ENCODE peak calls at places on chromosomes 6 and 20, in five cellular contexts. G, M, H, R and V are unnamed samples.
A peak's percentile ranks its signal among the peaks of the same experiment; 100 is the strongest.

GRCh38 chr6:170269151-170269872 is 21.6 kb downstream of the DLL1 start:
- DNase-seq in G (no peak), R (no peak), H (no peak), M (no peak), V (no peak)

GRCh38 chr6:132188865-132189264 is 212.4 kb downstream of the MOXD1 start:
- DNase-seq in H (no peak), M (no peak), R (no peak), G (peak; percentile 82), V (no peak)

GRCh38 chr6:35690484-35690883 is 1.8 kb upstream of the FKBP5 start:
- DNase-seq in M (no peak), R (no peak), G (no peak), H (no peak), V (no peak)

GRCh38 chr20:3407426-3408250 is at the start of gene DNAAF9:
- DNase-seq in G (peak; percentile 84), M (peak; percentile 63), H (peak; percentile 67), R (peak; percentile 37), V (peak; percentile 67)

GRCh38 chr6:139126255-139126654 is 8.6 kb upstream of the HECA start:
- DNase-seq in R (peak; percentile 77), M (no peak), H (no peak), G (peak; percentile 87), V (no peak)

GRCh38 chr6:87281426-87281825 is 41.0 kb upstream of the SMIM8 start:
- DNase-seq in H (no peak), G (peak; percentile 8), R (no peak), M (no peak), V (no peak)

GRCh38 chr6:18536693-18537092 is 149.5 kb downstream of the RNF144B start:
- DNase-seq in M (no peak), H (no peak), R (no peak), G (no peak), V (no peak)

GRCh38 chr20:38497246-38497645 is 24.6 kb downstream of the RALGAPB start:
- DNase-seq in M (no peak), H (no peak), G (no peak), R (no peak), V (no peak)

GRCh38 chr20:37986873-37987601 is 46.2 kb downstream of the TTI1 start:
- DNase-seq in R (no peak), G (no peak), M (no peak), H (no peak), V (peak; percentile 37)

GRCh38 chr6:19662911-19663310 is 174.3 kb upstream of the ID4 start:
- DNase-seq in H (no peak), R (no peak), M (no peak), G (no peak), V (no peak)

GRCh38 chr6:105810105-105810921 is 275.8 kb upstream of the PRDM1 start:
- DNase-seq in M (peak; percentile 73), H (no peak), R (peak; percentile 88), G (peak; percentile 25), V (peak; percentile 23)

GRCh38 chr6:168132531-168133184 is 53.6 kb upstream of the FRMD1 start:
- DNase-seq in G (peak; percentile 94), M (no peak), R (no peak), H (no peak), V (peak; percentile 67)

GRCh38 chr6:79869600-79870084 is 77.7 kb downstream of the ELOVL4 start:
- DNase-seq in H (peak; percentile 74), R (peak; percentile 53), G (peak; percentile 81), M (peak; percentile 72), V (peak; percentile 89)

GRCh38 chr6:105974981-105975380 is 111.2 kb upstream of the PRDM1 start:
- DNase-seq in R (no peak), M (no peak), H (no peak), G (no peak), V (no peak)

GRCh38 chr6:24666097-24666615 is 543 bp downstream of the TDP2 start:
- DNase-seq in G (peak; percentile 45), H (no peak), M (no peak), R (no peak), V (peak; percentile 57)